ENCODE peak calls at places on chromosomes 3 and 15, in ten cellular contexts. A is brain microvascular endothelial cell; Y is K562; Q is sigmoid colon; X is fibroblast of lung; G is keratinocyte; U is CD8-positive, alpha-beta T cell; D is AG04450; N is naive thymus-derived CD4-positive, alpha-beta T cell; T is GM23248. E is an unnamed sample.

GRCh38 chr3:171986755-171987535 is 52.4 kb upstream of the FNDC3B start:
- DNase-seq in Q (no peak), A (no peak), X (peak), G (no peak), D (no peak), N (no peak), U (no peak), Y (no peak), T (peak), E (no peak)

GRCh38 chr15:47184405-47185221 is 532.7 kb upstream of the SEMA6D start:
- DNase-seq in X (peak), D (no peak), T (peak), U (no peak), G (no peak), Y (no peak), N (no peak), A (peak), Q (peak), E (peak)

GRCh38 chr15:64461577-64462162 is 1.3 kb downstream of the ZNF609 start:
- DNase-seq in N (no peak), X (peak), Y (peak), G (no peak), D (no peak), T (peak), A (peak), U (peak), Q (no peak), E (no peak)

GRCh38 chr3:62373714-62374333 is 474 bp upstream of the FEZF2 start:
- DNase-seq in N (no peak), Y (no peak), Q (no peak), A (no peak), D (no peak), X (no peak), T (no peak), G (no peak), U (no peak), E (no peak)

GRCh38 chr3:45715945-45716344 is 26.7 kb downstream of the SACM1L start:
- DNase-seq in D (no peak), Q (no peak), U (no peak), Y (no peak), N (no peak), X (peak), T (peak), A (peak), G (no peak), E (no peak)

GRCh38 chr15:76945494-76945893 is 13.9 kb downstream of the RCN2 start:
- DNase-seq in G (no peak), D (peak), T (no peak), A (no peak), Y (no peak), X (peak), U (no peak), Q (no peak), N (no peak), E (no peak)

GRCh38 chr15:56869573-56869972 is 48.9 kb upstream of the TCF12 start:
- DNase-seq in T (peak), Y (no peak), Q (peak), X (peak), D (no peak), N (no peak), A (peak), G (no peak), U (no peak), E (no peak)

GRCh38 chr15:25397110-25397509 is 41.7 kb downstream of the UBE3A start:
- DNase-seq in D (no peak), A (no peak), G (no peak), Y (no peak), X (no peak), T (peak), U (no peak), N (no peak), Q (no peak), E (no peak)

GRCh38 chr3:159751754-159752153 is 236.9 kb upstream of the IL12A start:
- DNase-seq in Q (no peak), X (no peak), T (peak), D (no peak), Y (no peak), G (peak), U (no peak), A (no peak), N (no peak), E (no peak)

GRCh38 chr15:54776410-54776809 is 420.3 kb downstream of the RSL24D1 start:
- DNase-seq in U (no peak), X (no peak), Y (no peak), D (no peak), G (no peak), A (no peak), Q (no peak), N (no peak), T (no peak), E (no peak)

GRCh38 chr3:99199021-99199420 is 297.5 kb upstream of the DCBLD2 start:
- DNase-seq in A (no peak), U (no peak), N (no peak), T (no peak), D (no peak), Y (no peak), X (no peak), Q (no peak), G (no peak), E (no peak)

GRCh38 chr3:158768361-158768787 is 33.5 kb upstream of the MFSD1 start:
- DNase-seq in T (peak), G (no peak), U (no peak), X (peak), Q (peak), N (no peak), D (peak), Y (peak), A (peak), E (no peak)

GRCh38 chr3:37024092-37024491 is 30.8 kb downstream of the MLH1 start:
- DNase-seq in N (no peak), G (no peak), Y (peak), X (peak), Q (no peak), D (no peak), U (no peak), A (no peak), T (peak), E (no peak)

GRCh38 chr3:175431396-175431795 is 572.3 kb downstream of the NAALADL2 start:
- DNase-seq in Y (no peak), U (no peak), A (peak), D (no peak), T (no peak), G (no peak), X (no peak), Q (no peak), N (no peak), E (no peak)

GRCh38 chr3:89238836-89239235 is 131.4 kb downstream of the EPHA3 start:
- DNase-seq in Q (no peak), U (no peak), N (no peak), Y (no peak), A (no peak), D (no peak), G (no peak), T (no peak), X (peak), E (no peak)

GRCh38 chr3:58334013-58334321 is 1.3 kb downstream of the PXK start:
- DNase-seq in D (no peak), Y (no peak), T (no peak), X (no peak), U (no peak), N (no peak), A (no peak), Q (no peak), G (no peak), E (no peak)

GRCh38 chr15:76674883-76675282 is 230.3 kb downstream of the SCAPER start:
- DNase-seq in X (peak), U (no peak), D (peak), Y (no peak), G (no peak), T (peak), A (peak), Q (no peak), N (no peak), E (no peak)

GRCh38 chr3:70840106-70840870 is 527.9 kb upstream of the MDFIC2 start:
- DNase-seq in G (no peak), D (no peak), T (no peak), N (no peak), Q (no peak), X (no peak), U (no peak), A (no peak), Y (no peak), E (no peak)

GRCh38 chr3:33377931-33378330 is 62.3 kb downstream of the UBP1 start:
- DNase-seq in T (peak), Y (no peak), Q (no peak), N (no peak), D (no peak), G (no peak), X (peak), A (peak), U (no peak), E (no peak)

GRCh38 chr3:135965129-135965505 is 411 bp upstream of the PPP2R3A start:
- DNase-seq in A (peak), X (no peak), T (no peak), N (no peak), D (no peak), G (no peak), U (no peak), Q (no peak), Y (no peak), E (no peak)

GRCh38 chr15:31236184-31237041 is 90.2 kb upstream of the KLF13 start:
- DNase-seq in U (no peak), G (no peak), X (peak), N (no peak), A (peak), Q (peak), D (peak), T (peak), Y (peak), E (peak)
- H3K4me3 ChIP-seq in U (no peak), G (no peak), X (no peak), N (no peak), A (peak), Q (no peak), D (peak), T (peak), Y (no peak), E (no peak)

GRCh38 chr3:14454644-14455310 is 52.4 kb downstream of the SLC6A6 start:
- DNase-seq in Q (no peak), N (no peak), T (no peak), X (no peak), A (no peak), U (no peak), Y (no peak), G (no peak), D (no peak), E (no peak)
- H3K27ac ChIP-seq in Q (peak), N (no peak), T (no peak), X (no peak), A (no peak), U (no peak), Y (no peak), G (no peak), D (no peak), E (no peak)

DNA sequence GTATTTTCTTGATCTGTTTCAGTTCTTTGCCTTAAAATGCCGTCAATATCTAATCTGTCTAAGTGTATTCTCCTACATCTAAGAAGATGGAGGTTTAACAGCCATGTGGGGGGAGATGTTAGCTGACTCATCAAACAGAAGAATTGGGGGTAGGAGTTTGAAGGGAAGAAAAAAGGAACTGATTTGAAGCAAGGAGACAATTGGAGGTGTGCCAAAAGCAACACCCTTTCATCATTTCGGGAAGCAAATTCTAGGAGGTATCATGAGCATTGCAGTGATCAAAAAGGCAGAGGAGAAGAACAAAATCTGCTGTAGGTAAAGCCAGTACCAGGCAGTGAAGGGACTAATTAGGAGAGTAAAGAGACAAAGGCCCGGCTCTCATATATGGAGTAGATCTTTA is 337.3 kb upstream of the TBC1D5 start:
- DNase-seq in U (no peak), X (no peak), T (peak), G (no peak), D (no peak), Y (no peak), Q (no peak), A (peak), N (no peak), E (no peak)
- H3K4me3 ChIP-seq in U (no peak), X (no peak), T (no peak), G (no peak), D (no peak), Y (no peak), Q (no peak), A (no peak), N (no peak), E (no peak)

GRCh38 chr3:144314946-144315345 is 343.3 kb downstream of the DIPK2A start:
- DNase-seq in A (no peak), U (no peak), G (no peak), Q (no peak), X (no peak), N (no peak), T (no peak), D (no peak), Y (no peak), E (no peak)

DNA sequence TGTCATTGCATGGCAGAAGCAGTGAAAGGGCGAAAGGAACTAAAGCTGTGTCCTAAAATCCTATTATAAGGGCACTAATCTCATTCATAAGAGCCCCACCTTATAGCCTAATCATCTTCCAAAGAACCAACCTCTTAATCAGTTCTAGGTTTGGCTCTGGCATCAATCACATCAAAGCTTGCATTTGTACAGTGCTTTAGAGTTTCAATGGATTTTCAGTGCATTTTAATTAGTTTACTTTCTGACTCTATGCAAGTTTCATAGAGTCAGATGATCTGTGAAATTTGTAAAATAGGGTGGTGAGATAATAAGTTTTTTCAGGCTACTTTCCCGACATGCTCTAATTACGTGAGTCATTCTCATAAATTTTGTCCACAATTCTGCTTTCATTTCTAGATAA is 341.1 kb downstream of the DIPK2A start:
- DNase-seq in Q (no peak), X (peak), D (no peak), Y (no peak), G (no peak), A (no peak), T (no peak), N (no peak), U (no peak), E (no peak)
- H3K27ac ChIP-seq in Q (no peak), X (no peak), D (no peak), Y (no peak), G (no peak), A (no peak), T (no peak), N (no peak), U (no peak), E (no peak)

DNA sequence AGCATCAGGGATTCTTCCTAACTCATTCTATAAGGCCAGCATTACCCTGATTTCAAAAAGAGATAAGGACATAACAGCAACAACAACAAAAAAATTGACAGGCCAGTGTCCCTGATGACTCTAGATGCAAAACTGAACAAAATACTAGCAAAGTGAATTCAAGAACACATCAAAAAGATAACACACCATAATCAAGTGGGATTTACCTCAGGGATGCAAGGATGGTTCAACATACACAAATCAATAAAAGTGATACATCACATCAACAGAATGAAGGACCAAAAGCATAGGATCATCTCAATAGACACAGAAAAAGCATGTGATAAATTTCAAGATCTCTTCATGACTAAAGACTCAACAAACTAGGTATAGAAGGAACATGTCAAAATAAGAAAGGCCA is 119.6 kb downstream of the STT3B start:
- DNase-seq in N (no peak), X (no peak), Y (no peak), D (no peak), G (no peak), A (no peak), T (no peak), U (no peak), Q (no peak), E (no peak)
- H3K4me3 ChIP-seq in N (no peak), X (no peak), Y (no peak), D (no peak), G (no peak), A (no peak), T (no peak), U (no peak), Q (no peak), E (no peak)

GRCh38 chr3:39497753-39498152 is 30.3 kb downstream of the MOBP start:
- DNase-seq in N (no peak), G (no peak), A (no peak), Y (no peak), Q (no peak), U (no peak), D (no peak), X (no peak), T (no peak), E (no peak)

GRCh38 chr3:39502838-39503145 is 35.3 kb downstream of the MOBP start:
- DNase-seq in A (no peak), G (no peak), U (no peak), X (no peak), Q (no peak), Y (no peak), T (no peak), N (no peak), D (no peak), E (no peak)

GRCh38 chr3:39501982-39502837 is 34.7 kb downstream of the MOBP start:
- DNase-seq in D (no peak), U (no peak), T (no peak), Y (no peak), A (no peak), X (no peak), G (no peak), Q (no peak), N (no peak), E (no peak)

GRCh38 chr3:39501059-39501458 is 33.6 kb downstream of the MOBP start:
- DNase-seq in D (no peak), T (no peak), N (no peak), G (no peak), A (no peak), U (no peak), Q (no peak), X (no peak), Y (no peak), E (no peak)

GRCh38 chr3:39499651-39500273 is 32.3 kb downstream of the MOBP start:
- DNase-seq in N (no peak), Y (no peak), X (no peak), Q (no peak), G (no peak), D (no peak), U (no peak), T (no peak), A (no peak), E (no peak)
- H3K27ac ChIP-seq in N (no peak), Y (no peak), X (no peak), Q (no peak), G (no peak), D (no peak), U (no peak), T (no peak), A (no peak), E (no peak)

GRCh38 chr15:99019558-99020540 is 12.3 kb upstream of the PGPEP1L start:
- DNase-seq in G (no peak), X (peak), A (peak), Q (no peak), T (peak), N (no peak), U (no peak), Y (no peak), D (no peak), E (no peak)

GRCh38 chr15:99014803-99015676 is 7.4 kb upstream of the PGPEP1L start:
- DNase-seq in U (no peak), T (peak), A (peak), N (no peak), Q (peak), G (no peak), X (peak), D (no peak), Y (peak), E (peak)

GRCh38 chr15:99016680-99017321 is 9.2 kb upstream of the PGPEP1L start:
- DNase-seq in U (no peak), A (no peak), X (peak), G (no peak), N (no peak), Y (no peak), Q (no peak), T (peak), D (no peak), E (no peak)

GRCh38 chr15:99017322-99017701 is 9.7 kb upstream of the PGPEP1L start:
- DNase-seq in D (no peak), Y (no peak), Q (no peak), G (no peak), T (no peak), A (no peak), X (no peak), N (no peak), U (no peak), E (no peak)

GRCh38 chr15:99015677-99016568 is 8.3 kb upstream of the PGPEP1L start:
- DNase-seq in N (no peak), X (peak), U (no peak), D (no peak), Y (no peak), A (no peak), G (no peak), Q (no peak), T (peak), E (no peak)
- H3K4me3 ChIP-seq in N (no peak), X (no peak), U (peak), D (peak), Y (no peak), A (peak), G (peak), Q (peak), T (peak), E (peak)

DNA sequence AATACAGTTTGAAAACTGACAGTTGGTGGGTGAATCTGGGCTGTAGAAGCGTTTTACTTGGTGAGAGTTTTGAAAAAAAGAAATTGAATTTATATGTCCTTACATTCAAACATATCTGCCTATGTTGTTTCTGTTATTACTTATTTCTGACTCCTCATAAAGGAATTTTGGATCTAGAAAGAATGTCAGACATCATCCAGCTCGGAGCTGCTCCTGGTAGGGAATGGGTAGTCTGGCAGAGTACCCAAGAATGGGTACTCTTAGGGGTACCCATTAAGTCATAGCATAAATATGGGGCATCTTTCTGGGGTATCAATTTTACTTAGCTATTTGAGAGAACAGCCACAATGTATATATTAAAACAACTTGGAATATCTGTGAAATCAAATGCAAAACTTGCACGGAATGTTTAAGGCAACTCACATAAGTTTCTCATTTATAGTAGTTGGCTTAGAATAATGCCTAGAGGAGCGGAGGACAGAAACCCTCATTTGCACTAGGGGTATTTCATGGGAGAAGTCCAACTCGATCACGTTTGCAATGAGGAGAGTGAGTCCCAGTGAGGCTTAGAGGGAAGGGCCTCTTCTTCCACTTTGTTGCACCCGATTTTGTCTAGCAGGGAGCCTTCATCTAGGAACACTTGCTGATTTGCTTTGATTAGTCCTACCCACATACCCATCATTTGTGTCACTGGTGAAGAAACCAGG is 2.4 kb upstream of the LARP6 start:
- DNase-seq in D (no peak), Q (no peak), Y (no peak), U (no peak), T (peak), N (no peak), G (no peak), A (no peak), X (peak), E (no peak)
- H3K27ac ChIP-seq in D (peak), Q (peak), Y (no peak), U (no peak), T (peak), N (no peak), G (peak), A (peak), X (peak), E (peak)

E was measured in RWPE2.